ENCODE peak calls at places on chromosomes 11 and 22, in four cellular contexts. B is K562, S is H1, I is HepG2. N is an unnamed sample.

GRCh38 chr11:13831707-13832106 is 130.8 kb upstream of the SPON1 start:
- DNase-seq in I (no peak), B (no peak), S (no peak), N (no peak)

GRCh38 chr11:38315151-38315550 is 1717.1 kb upstream of the RAG2 start:
- DNase-seq in S (no peak), B (no peak), I (no peak), N (no peak)

GRCh38 chr11:46345881-46346484 is 1.3 kb upstream of the DGKZ start:
- DNase-seq in I (no peak), B (no peak), S (no peak), N (no peak)

GRCh38 chr22:22689621-22690345 is 45.4 kb downstream of the GGTLC2 start:
- DNase-seq in B (no peak), S (no peak), I (no peak), N (no peak)

GRCh38 chr11:118868659-118869058 is 15.0 kb upstream of the CXCR5 start:
- DNase-seq in S (no peak), I (no peak), B (no peak), N (no peak)

GRCh38 chr11:114089748-114090147 is 30.2 kb downstream of the ZBTB16 start:
- DNase-seq in S (no peak), B (no peak), I (no peak), N (no peak)

GRCh38 chr22:43882122-43882767 is 9.6 kb downstream of the PNPLA5 start:
- DNase-seq in S (no peak), B (no peak), I (no peak), N (no peak)

GRCh38 chr11:86101493-86101892 is 32.6 kb upstream of the PICALM start:
- DNase-seq in I (no peak), B (no peak), S (no peak), N (peak; percentile 32)

GRCh38 chr22:28773461-28773867 is 969 bp downstream of the CCDC117 start:
- DNase-seq in B (no peak), S (no peak), I (no peak), N (peak; percentile 8)

GRCh38 chr22:20083891-20084546 is 4.0 kb downstream of the DGCR8 start:
- DNase-seq in I (no peak), B (no peak), S (no peak), N (no peak)

GRCh38 chr11:10886652-10887250 is 28.9 kb upstream of the ZBED5 start:
- DNase-seq in I (no peak), S (no peak), B (no peak), N (no peak)

GRCh38 chr11:67412495-67413179 is 2.8 kb upstream of the CARNS1 start:
- DNase-seq in B (no peak), I (no peak), S (no peak), N (no peak)

GRCh38 chr11:76793834-76794291 is 10.7 kb downstream of the TSKU start:
- DNase-seq in S (no peak), B (no peak), I (no peak), N (no peak)

GRCh38 chr22:27651486-27651885 is 150.1 kb downstream of the MN1 start:
- DNase-seq in S (no peak), I (no peak), B (no peak), N (no peak)

GRCh38 chr11:34432822-34433221 is 5.9 kb upstream of the CAT start:
- DNase-seq in B (no peak), S (no peak), I (no peak), N (no peak)

GRCh38 chr11:85922367-85922766 is 67.2 kb downstream of the CCDC83 start:
- DNase-seq in S (no peak), I (no peak), B (no peak), N (no peak)

GRCh38 chr11:83042966-83043711 is 28.6 kb downstream of the RAB30 start:
- DNase-seq in B (no peak), I (no peak), S (no peak), N (peak; percentile 44)

GRCh38 chr11:77085652-77086051 is 17.0 kb upstream of the OMP start:
- DNase-seq in S (no peak), I (no peak), B (no peak), N (no peak)

GRCh38 chr22:37032535-37033460 is 13.3 kb downstream of the MPST start:
- DNase-seq in I (peak; percentile 100), S (no peak), B (no peak), N (peak; percentile 96)

GRCh38 chr22:36767035-36767775 is 8.7 kb downstream of the IFT27 start:
- DNase-seq in B (no peak), S (no peak), I (no peak), N (no peak)

GRCh38 chr11:17405232-17406005 is 17.0 kb upstream of the KCNJ11 start:
- DNase-seq in B (peak; percentile 35), S (no peak), I (peak; percentile 37), N (peak; percentile 47)

GRCh38 chr22:44523981-44524759 is 26.1 kb upstream of the RTL6 start:
- DNase-seq in I (no peak), S (no peak), B (no peak), N (no peak)

GRCh38 chr22:22925795-22926358 is 38.3 kb downstream of the IGLL5 start:
- DNase-seq in B (no peak), S (no peak), I (no peak), N (no peak)

GRCh38 chr11:62054484-62055121 is 69.2 kb upstream of the INCENP start:
- DNase-seq in B (peak; percentile 81), S (no peak), I (peak; percentile 78), N (peak; percentile 92)

GRCh38 chr11:95132956-95133355 is 43.3 kb downstream of the ENDOD1 start:
- DNase-seq in I (no peak), S (no peak), B (no peak), N (no peak)

GRCh38 chr22:30253205-30253852 is 6.8 kb upstream of the LIF start:
- DNase-seq in B (no peak), I (no peak), S (no peak), N (peak; percentile 62)

GRCh38 chr11:75072582-75072981 is 24.1 kb downstream of the OR2AT4 start:
- DNase-seq in I (peak; percentile 53), B (peak; percentile 30), S (no peak), N (no peak)

GRCh38 chr11:123437236-123437979 is 7.3 kb downstream of the GRAMD1B start:
- DNase-seq in S (no peak), B (no peak), I (no peak), N (no peak)

GRCh38 chr11:18669211-18669593 is 29.4 kb upstream of the TMEM86A start:
- DNase-seq in I (no peak), S (no peak), B (peak; percentile 22), N (no peak)

GRCh38 chr22:17754233-17754925 is 19.9 kb downstream of the BID start:
- DNase-seq in B (no peak), I (no peak), S (no peak), N (peak; percentile 28)

GRCh38 chr11:61555051-61555969 is 25.6 kb downstream of the SYT7 start:
- DNase-seq in I (no peak), B (peak; percentile 21), S (no peak), N (peak; percentile 35)

GRCh38 chr11:98365185-98365584 is 655.6 kb upstream of the CNTN5 start:
- DNase-seq in I (no peak), B (no peak), S (no peak), N (no peak)

GRCh38 chr11:104531075-104531474 is 367.1 kb upstream of the PDGFD start:
- DNase-seq in I (peak; percentile 0), B (peak; percentile 1), S (peak; percentile 10), N (peak; percentile 1)

GRCh38 chr11:114622858-114623257 is 27.3 kb upstream of the NXPE4 start:
- DNase-seq in S (no peak), I (no peak), B (no peak), N (no peak)

GRCh38 chr22:37420656-37421467 is 6.4 kb downstream of the ELFN2 start:
- DNase-seq in I (no peak), S (no peak), B (no peak), N (no peak)

GRCh38 chr11:70538641-70539359 is 140.5 kb downstream of the CTTN start:
- DNase-seq in B (no peak), I (no peak), S (no peak), N (no peak)

GRCh38 chr22:35987487-35987886 is 41.1 kb downstream of the RBFOX2 start:
- DNase-seq in B (no peak), I (peak; percentile 15), S (no peak), N (no peak)

GRCh38 chr11:9821008-9821752 is 157.3 kb downstream of the SWAP70 start:
- DNase-seq in S (no peak), B (no peak), I (no peak), N (no peak)

GRCh38 chr11:44628730-44629361 is 63.4 kb downstream of the CD82 start:
- DNase-seq in B (no peak), S (no peak), I (no peak), N (no peak)

GRCh38 chr11:44631831-44632230 is 66.4 kb downstream of the CD82 start:
- DNase-seq in S (no peak), I (no peak), B (no peak), N (no peak)

GRCh38 chr11:44627911-44628729 is 62.7 kb downstream of the CD82 start:
- DNase-seq in S (no peak), B (no peak), I (no peak), N (no peak)

GRCh38 chr11:44630511-44631210 is 65.2 kb downstream of the CD82 start:
- DNase-seq in S (no peak), I (no peak), B (no peak), N (no peak)

DNA sequence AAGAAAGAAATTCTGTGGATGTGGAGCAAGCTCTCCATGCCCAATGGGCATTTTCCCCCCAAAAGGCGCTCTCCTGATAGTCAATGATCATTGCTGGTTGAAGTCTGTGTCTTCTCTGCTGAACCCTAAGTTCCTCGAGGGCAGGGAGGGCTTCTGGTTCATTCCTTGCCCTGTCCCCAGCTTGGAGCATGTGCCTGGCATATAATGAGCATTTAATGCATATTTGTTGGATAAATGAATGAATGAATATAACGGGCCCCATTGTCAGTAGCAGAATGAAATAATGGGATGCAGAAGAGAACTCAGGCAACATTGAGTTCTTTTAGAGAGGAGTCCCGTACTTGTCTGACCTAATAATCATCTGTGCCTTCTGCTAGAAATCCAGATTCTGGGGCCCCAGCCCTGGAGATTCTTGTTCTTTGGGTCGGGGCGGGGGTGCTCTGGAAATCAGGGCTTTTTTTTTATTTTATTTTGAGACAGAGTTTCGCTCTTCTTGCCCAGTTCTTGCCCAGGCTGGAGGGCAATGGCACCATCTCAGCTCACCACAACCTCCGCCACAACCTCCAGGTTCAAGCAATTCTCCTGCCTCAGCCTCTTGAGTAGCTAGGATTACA is 64.4 kb downstream of the CD82 start:
- DNase-seq in S (no peak), I (no peak), B (no peak), N (no peak)
- TF ChIP-seq JUN in S (no peak), I (no peak), B (no peak), N (no peak)

DNA sequence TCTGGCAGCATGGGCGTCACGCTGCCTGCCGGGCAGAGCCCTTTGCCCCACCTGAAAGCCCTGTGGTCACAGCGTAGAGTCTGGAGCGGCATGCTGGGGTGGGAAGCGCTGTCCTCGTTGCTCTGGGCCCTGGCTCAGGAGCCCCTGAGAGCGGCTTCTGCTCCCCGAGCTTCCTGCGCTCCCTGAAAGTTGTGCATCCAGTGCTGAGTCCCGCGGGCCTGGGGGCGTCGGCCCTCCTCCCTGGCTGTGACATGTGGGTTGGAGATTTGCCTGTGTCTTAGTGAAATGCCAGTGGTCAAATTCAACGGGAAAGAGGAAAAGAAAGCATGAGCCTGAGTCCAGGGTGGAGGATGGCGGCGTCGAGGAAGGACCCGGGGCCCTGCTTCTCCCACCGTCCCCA is 1208.0 kb downstream of the BRD1 start:
- DNase-seq in I (no peak), S (no peak), B (no peak), N (no peak)
- TF ChIP-seq CEBPB in I (no peak), S (no peak), B (no peak), N (no peak)

GRCh38 chr22:41862160-41862529 is 29.2 kb downstream of the SREBF2 start:
- DNase-seq in I (peak; percentile 39), B (peak; percentile 20), S (no peak), N (no peak)
- TF ChIP-seq JUN in I (no peak), B (no peak), S (no peak), N (no peak)

GRCh38 chr11:124801636-124802312 is 1.6 kb upstream of the MSANTD2 start:
- DNase-seq in B (no peak), S (no peak), I (no peak), N (no peak)
- TF ChIP-seq CEBPB in B (no peak), S (no peak), I (no peak), N (no peak)